ENCODE peak calls at places on chromosomes 11 and 22, in five cellular contexts. X is H1, N is neuronal stem cell, C is mesenchymal stem cell, G is H9. F is an unnamed sample.

GRCh38 chr22:25134028-25134427 is 65.6 kb upstream of the CRYBB3 start:
- DNase-seq in X (no peak), N (no peak), C (no peak), G (no peak), F (no peak)

GRCh38 chr11:3837793-3838192 is 3.0 kb downstream of the RHOG start:
- DNase-seq in X (no peak), N (no peak), C (no peak), G (no peak), F (peak)

GRCh38 chr11:26779466-26779865 is 57.6 kb upstream of the SLC5A12 start:
- DNase-seq in X (no peak), N (no peak), C (no peak), G (no peak), F (no peak)

GRCh38 chr11:61589961-61590360 is 9.1 kb upstream of the SYT7 start:
- DNase-seq in X (no peak), N (no peak), C (no peak), G (no peak), F (no peak)

GRCh38 chr11:117193130-117194020 is 5.8 kb upstream of the TAGLN start:
- DNase-seq in X (no peak), N (no peak), C (no peak), G (no peak), F (no peak)

GRCh38 chr11:21429401-21429800 is 760.0 kb downstream of the NELL1 start:
- DNase-seq in X (no peak), N (no peak), C (no peak), G (no peak), F (peak)

GRCh38 chr22:24588370-24588755 is 4.5 kb downstream of the LRRC75B start:
- DNase-seq in X (no peak), N (no peak), C (no peak), G (no peak), F (no peak)

GRCh38 chr11:76604081-76604601 is 66.4 kb downstream of the LRRC32 start:
- DNase-seq in X (peak), N (no peak), C (no peak), G (peak), F (no peak)

GRCh38 chr11:14578551-14578956 is 58.4 kb upstream of the PSMA1 start:
- DNase-seq in X (no peak), N (no peak), C (peak), G (no peak), F (peak)

GRCh38 chr11:70495351-70496310 is 97.3 kb downstream of the CTTN start:
- DNase-seq in X (no peak), N (no peak), C (no peak), G (no peak), F (no peak)

DNA sequence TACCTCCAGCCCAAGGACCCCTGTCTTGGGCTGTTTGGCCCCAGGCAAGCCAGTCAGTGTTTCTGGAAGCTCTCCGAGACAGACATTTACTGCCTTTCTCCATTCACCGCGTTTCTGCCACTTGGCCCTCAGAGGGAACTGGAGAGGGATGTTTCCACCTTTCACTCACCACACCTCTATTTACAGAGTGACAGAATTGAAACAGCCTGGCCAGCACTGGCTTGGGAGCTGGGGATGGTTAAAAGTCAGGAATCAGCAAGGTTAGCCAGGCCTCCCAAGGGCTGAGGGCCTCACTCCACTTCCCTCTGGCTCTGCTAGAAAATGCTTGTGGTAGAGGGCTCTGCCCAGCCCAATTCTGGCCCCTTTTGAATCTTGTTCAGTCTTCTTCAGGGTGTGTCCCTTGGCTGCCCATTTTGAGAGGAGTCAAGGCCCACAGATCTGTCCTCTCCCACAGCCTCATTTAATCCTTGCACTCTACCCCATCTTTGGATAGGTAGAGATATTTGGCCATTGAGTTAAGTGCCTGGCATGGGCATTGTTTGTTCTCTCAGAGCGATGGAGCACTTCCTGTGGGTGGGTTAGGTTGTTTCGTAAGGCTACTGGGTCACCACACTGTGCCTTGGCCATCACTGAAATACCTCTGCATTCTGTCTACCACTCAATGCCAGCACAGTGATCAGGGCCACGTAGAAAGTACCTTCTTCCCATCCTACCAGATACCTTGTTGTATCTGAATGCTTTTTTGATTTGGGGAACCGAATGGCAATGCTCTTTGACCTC is 119.2 kb downstream of the MICAL2 start:
- DNase-seq in X (no peak), N (no peak), C (no peak), G (no peak), F (no peak)
- H3K14ac ChIP-seq in X (no peak), N (no peak), C (no peak), G (no peak), F (no peak)

GRCh38 chr11:9660886-9661285 is 3.0 kb upstream of the SWAP70 start:
- DNase-seq in X (no peak), N (no peak), C (no peak), G (no peak), F (peak)

GRCh38 chr11:9665749-9666148 is 1.9 kb downstream of the SWAP70 start:
- DNase-seq in X (no peak), N (no peak), C (no peak), G (no peak), F (no peak)

GRCh38 chr11:9663699-9664275 is at the start of gene SWAP70:
- DNase-seq in X (peak), N (peak), C (peak), G (peak), F (peak)

GRCh38 chr11:9664276-9665171 is 647 bp downstream of the SWAP70 start:
- DNase-seq in X (no peak), N (no peak), C (peak), G (peak), F (peak)

GRCh38 chr11:9662273-9662672 is 1.6 kb upstream of the SWAP70 start:
- DNase-seq in X (no peak), N (no peak), C (no peak), G (no peak), F (no peak)
- H3K27ac ChIP-seq in X (no peak), N (no peak), C (peak), G (no peak), F (no peak)

GRCh38 chr11:30100514-30100913 is 83.7 kb upstream of the KCNA4 start:
- DNase-seq in X (no peak), N (no peak), C (no peak), G (no peak), F (no peak)
- H2BK12ac ChIP-seq in X (no peak), N (no peak), C (no peak), G (no peak), F (no peak)

GRCh38 chr11:35012467-35013191 is 96.2 kb downstream of the PDHX start:
- DNase-seq in X (no peak), N (no peak), C (no peak), G (no peak), F (no peak)
- H3K14ac ChIP-seq in X (no peak), N (no peak), C (no peak), G (no peak), F (no peak)

GRCh38 chr22:47850644-47851151 is 1088.2 kb downstream of the TBC1D22A start:
- DNase-seq in X (no peak), N (peak), C (no peak), G (no peak), F (no peak)

GRCh38 chr22:47848384-47848920 is 1086.0 kb downstream of the TBC1D22A start:
- DNase-seq in X (no peak), N (no peak), C (no peak), G (no peak), F (no peak)

GRCh38 chr22:47854680-47855079 is 1092.2 kb downstream of the TBC1D22A start:
- DNase-seq in X (no peak), N (no peak), C (no peak), G (no peak), F (no peak)

GRCh38 chr22:47854226-47854625 is 1091.8 kb downstream of the TBC1D22A start:
- DNase-seq in X (no peak), N (no peak), C (no peak), G (no peak), F (no peak)

GRCh38 chr22:47851586-47851985 is 1089.1 kb downstream of the TBC1D22A start:
- DNase-seq in X (no peak), N (no peak), C (no peak), G (no peak), F (no peak)
- H3K27ac ChIP-seq in X (no peak), N (no peak), C (no peak), G (no peak), F (no peak)

DNA sequence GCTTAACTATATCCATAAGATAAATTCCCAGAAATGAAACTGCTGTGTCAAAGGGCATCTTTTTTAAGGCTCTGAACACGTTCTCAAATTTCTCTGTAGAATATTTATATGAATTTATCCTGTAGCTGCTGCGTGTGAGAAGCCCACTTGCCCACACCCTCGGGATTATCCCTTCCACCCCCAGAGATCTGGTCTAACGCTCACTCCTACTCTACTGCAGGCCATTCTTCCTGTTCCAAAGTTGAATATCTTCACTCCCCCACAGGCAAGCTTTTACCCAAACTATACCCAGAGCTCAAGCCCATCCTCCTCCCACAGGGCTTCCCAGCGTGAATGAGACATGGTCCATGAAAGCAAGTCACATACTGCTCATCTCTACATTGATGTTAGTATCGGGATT is 24.9 kb downstream of the SIAE start:
- DNase-seq in X (no peak), N (no peak), C (no peak), G (no peak), F (no peak)
- H2BK12ac ChIP-seq in X (no peak), N (no peak), C (no peak), G (no peak), F (no peak)

DNA sequence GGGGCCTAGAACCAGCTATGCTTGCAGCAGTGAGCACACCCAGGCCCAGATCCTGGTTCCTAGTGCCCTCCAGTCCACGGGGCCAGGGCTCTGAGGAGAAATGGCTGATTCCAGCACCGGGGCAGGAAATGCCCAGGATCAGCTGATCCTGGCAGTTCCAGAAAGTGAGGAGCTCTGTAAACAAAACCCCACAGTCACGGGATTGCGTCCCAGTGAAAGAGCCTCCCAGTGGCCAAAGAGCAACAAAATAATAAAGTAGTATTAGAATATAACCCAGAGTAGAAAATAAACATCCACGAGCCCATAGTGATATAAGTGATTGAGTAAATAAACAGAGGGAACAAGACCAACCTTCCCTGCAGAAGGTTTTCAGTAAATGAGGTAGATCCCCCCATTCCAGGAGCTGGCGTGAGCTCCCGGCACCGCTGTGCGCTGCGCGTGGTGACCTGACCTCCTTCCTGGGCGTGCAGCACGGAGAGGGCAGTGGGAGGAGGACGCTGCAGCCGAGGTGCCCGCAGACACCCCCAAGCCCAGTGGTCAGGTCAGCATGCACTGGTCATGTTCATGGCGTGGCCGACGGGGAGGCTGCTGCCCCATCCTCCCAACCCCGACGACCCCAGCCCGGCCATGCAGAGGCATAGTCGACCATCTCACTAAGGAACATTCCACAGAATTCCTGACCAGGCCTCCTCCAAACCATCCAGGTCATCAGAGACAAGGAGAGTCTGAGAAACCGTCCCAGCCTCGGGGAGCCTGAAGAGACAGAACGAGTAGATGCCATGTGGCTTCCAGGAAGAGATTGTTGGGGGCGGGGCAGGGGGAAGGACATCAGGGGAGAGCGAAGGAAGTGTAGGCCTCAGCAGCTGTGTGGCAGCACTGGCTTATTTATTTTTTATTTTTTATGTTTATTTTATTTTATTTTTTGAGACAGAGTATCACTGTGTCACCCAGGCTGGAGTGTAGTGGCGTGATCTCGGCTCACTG is 19.9 kb downstream of the PTDSS2 start:
- DNase-seq in X (no peak), N (no peak), C (peak), G (no peak), F (no peak)
- H3K14ac ChIP-seq in X (no peak), N (no peak), C (peak), G (peak), F (peak)